ENCODE peak calls at places on chromosomes 1 and 21, in eight cellular contexts. Q is pancreas, D is OCI-LY7, T is right atrium auricular region, N is lower lobe of right lung, L is neural progenitor cell, A is psoas muscle, P is heart left ventricle. R is an unnamed sample.

GRCh38 chr21:25361097-25361496 is 246.2 kb downstream of the MRPL39 start:
- DNase-seq in Q (no peak), D (no peak), T (no peak), N (no peak), L (no peak), A (no peak), P (no peak), R (no peak)

GRCh38 chr1:209849388-209849787 is 21.6 kb downstream of the UTP25 start:
- DNase-seq in Q (no peak), D (no peak), T (no peak), N (no peak), L (no peak), A (no peak), P (no peak), R (no peak)

GRCh38 chr1:86866665-86867064 is 47.3 kb downstream of the SELENOF start:
- DNase-seq in Q (no peak), D (no peak), T (no peak), N (no peak), L (no peak), A (no peak), P (no peak), R (no peak)

GRCh38 chr1:212858461-212859265 is 588 bp downstream of the FLVCR1 start:
- DNase-seq in Q (peak), D (peak), T (no peak), N (peak), L (peak), A (no peak), P (peak), R (peak)

GRCh38 chr21:45167796-45168222 is 93.4 kb downstream of the ADARB1 start:
- DNase-seq in Q (no peak), D (no peak), T (no peak), N (no peak), L (no peak), A (no peak), P (no peak), R (no peak)

GRCh38 chr1:55506686-55507577 is 291.8 kb upstream of the USP24 start:
- DNase-seq in Q (no peak), D (no peak), T (no peak), N (no peak), L (no peak), A (no peak), P (no peak), R (no peak)

GRCh38 chr1:51726544-51727225 is 109.8 kb downstream of the OSBPL9 start:
- DNase-seq in Q (no peak), D (no peak), T (no peak), N (no peak), L (no peak), A (no peak), P (no peak), R (no peak)

GRCh38 chr1:2049517-2050481 is at the start of gene PRKCZ:
- DNase-seq in Q (peak), D (peak), T (peak), N (peak), L (peak), A (peak), P (peak), R (peak)

GRCh38 chr1:99886841-99887240 is 36.7 kb downstream of the AGL start:
- DNase-seq in Q (no peak), D (no peak), T (no peak), N (no peak), L (no peak), A (no peak), P (no peak), R (no peak)

GRCh38 chr1:244181867-244182266 is 130.8 kb downstream of the ZBTB18 start:
- DNase-seq in Q (no peak), D (no peak), T (no peak), N (no peak), L (no peak), A (no peak), P (no peak), R (no peak)

GRCh38 chr1:61606448-61607312 is 118.3 kb downstream of the TM2D1 start:
- DNase-seq in Q (no peak), D (no peak), T (peak), N (peak), L (no peak), A (peak), P (peak), R (peak)

GRCh38 chr1:53625766-53626520 is 113.0 kb downstream of the GLIS1 start:
- DNase-seq in Q (no peak), D (no peak), T (peak), N (no peak), L (no peak), A (no peak), P (no peak), R (no peak)

GRCh38 chr21:45542667-45543370 is 579 bp upstream of the SLC19A1 start:
- DNase-seq in Q (peak), D (no peak), T (peak), N (peak), L (no peak), A (no peak), P (peak), R (no peak)

GRCh38 chr1:201251851-201252430 is 31.4 kb upstream of the PKP1 start:
- DNase-seq in Q (no peak), D (no peak), T (no peak), N (no peak), L (no peak), A (no peak), P (no peak), R (no peak)

GRCh38 chr1:204348722-204349121 is 11.0 kb downstream of the PLEKHA6 start:
- DNase-seq in Q (peak), D (no peak), T (peak), N (peak), L (peak), A (peak), P (peak), R (no peak)

GRCh38 chr1:113370868-113371267 is 19.4 kb upstream of the MAGI3 start:
- DNase-seq in Q (no peak), D (no peak), T (no peak), N (no peak), L (no peak), A (no peak), P (no peak), R (no peak)

GRCh38 chr1:63730211-63730610 is 43.6 kb upstream of the ROR1 start:
- DNase-seq in Q (no peak), D (no peak), T (no peak), N (no peak), L (no peak), A (no peak), P (no peak), R (no peak)

GRCh38 chr1:110780600-110781484 is 92.1 kb upstream of the CD53 start:
- DNase-seq in Q (no peak), D (peak), T (peak), N (peak), L (peak), A (peak), P (peak), R (peak)

GRCh38 chr1:25204797-25205441 is 27.4 kb downstream of the SYF2 start:
- DNase-seq in Q (no peak), D (peak), T (no peak), N (no peak), L (peak), A (no peak), P (no peak), R (no peak)

GRCh38 chr1:248696261-248696660 is 6.3 kb downstream of the OR14I1 start:
- DNase-seq in Q (no peak), D (peak), T (no peak), N (no peak), L (no peak), A (no peak), P (no peak), R (peak)

GRCh38 chr1:9842073-9842711 is 18.4 kb upstream of the CLSTN1 start:
- DNase-seq in Q (peak), D (no peak), T (no peak), N (peak), L (no peak), A (no peak), P (no peak), R (peak)

GRCh38 chr1:221778125-221778524 is 36.2 kb upstream of the DUSP10 start:
- DNase-seq in Q (no peak), D (no peak), T (no peak), N (no peak), L (no peak), A (no peak), P (no peak), R (no peak)

GRCh38 chr1:116710326-116711060 is 43.0 kb upstream of the IGSF3 start:
- DNase-seq in Q (no peak), D (no peak), T (no peak), N (no peak), L (no peak), A (no peak), P (no peak), R (no peak)

GRCh38 chr1:201216395-201217085 is 25.9 kb downstream of the IGFN1 start:
- DNase-seq in Q (no peak), D (no peak), T (peak), N (no peak), L (no peak), A (no peak), P (no peak), R (peak)

GRCh38 chr1:172821609-172822274 is 162.8 kb downstream of the FASLG start:
- DNase-seq in Q (no peak), D (no peak), T (no peak), N (no peak), L (no peak), A (no peak), P (no peak), R (no peak)

GRCh38 chr1:23563003-23563402 is 3.7 kb upstream of the ID3 start:
- DNase-seq in Q (no peak), D (no peak), T (no peak), N (no peak), L (no peak), A (no peak), P (no peak), R (no peak)
- H3K4me3 ChIP-seq in Q (no peak), D (peak), T (no peak), N (no peak), L (peak), A (no peak), P (peak), R (no peak)

DNA sequence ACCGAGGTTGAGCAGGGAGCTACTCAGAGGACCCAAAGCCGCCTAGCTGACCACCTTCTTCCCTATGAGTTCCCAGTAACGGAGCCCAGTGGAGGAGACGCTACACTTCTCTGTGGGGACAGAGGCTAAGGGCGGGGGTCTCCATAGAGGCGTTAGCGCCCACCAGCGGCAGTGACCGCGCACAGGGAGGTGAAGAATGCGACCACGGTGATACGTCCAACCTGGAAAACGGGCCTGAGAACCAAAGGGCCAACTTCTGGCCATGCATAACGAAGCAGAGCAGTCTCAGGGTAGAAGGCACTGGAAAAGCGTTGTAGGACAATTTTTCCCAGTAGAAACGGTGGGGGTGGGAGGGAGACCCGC is 400 bp upstream of the COG2 start:
- DNase-seq in Q (peak), D (no peak), T (no peak), N (no peak), L (no peak), A (no peak), P (peak), R (no peak)
- H3K4me3 ChIP-seq in Q (no peak), D (no peak), T (peak), N (peak), L (peak), A (peak), P (peak), R (peak)

GRCh38 chr1:47532831-47533175 is 95.0 kb downstream of the FOXD2 start:
- DNase-seq in Q (no peak), D (no peak), T (no peak), N (no peak), L (no peak), A (no peak), P (no peak), R (no peak)
- H3K4me3 ChIP-seq in Q (no peak), D (no peak), T (peak), N (peak), L (peak), A (peak), P (peak), R (peak)

DNA sequence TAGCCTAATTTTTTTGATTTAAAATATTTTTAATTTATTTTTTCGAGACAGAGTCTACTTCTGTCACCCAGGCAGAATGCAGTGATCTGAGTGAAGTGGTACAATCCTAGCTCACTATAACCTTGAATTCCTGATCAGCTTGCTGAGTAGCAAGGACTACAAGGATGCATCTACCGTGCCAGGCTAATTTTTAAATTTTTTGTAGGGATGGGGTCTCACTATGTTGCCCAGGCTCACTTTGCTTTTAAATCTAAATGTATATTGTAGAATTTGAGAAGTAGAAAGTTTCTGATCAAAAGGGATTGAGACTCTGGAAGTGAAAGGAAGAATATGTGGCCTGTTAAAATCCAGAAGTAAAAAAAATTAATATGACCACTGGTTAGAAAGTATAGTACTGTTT is 1.6 kb downstream of the STX12 start:
- DNase-seq in Q (no peak), D (no peak), T (no peak), N (no peak), L (no peak), A (no peak), P (no peak), R (no peak)
- H3K4me3 ChIP-seq in Q (no peak), D (no peak), T (no peak), N (peak), L (no peak), A (peak), P (peak), R (peak)

GRCh38 chr1:179953974-179954493 is 576 bp upstream of the CEP350 start:
- DNase-seq in Q (no peak), D (peak), T (peak), N (no peak), L (peak), A (no peak), P (peak), R (peak)
- H3K4me3 ChIP-seq in Q (peak), D (peak), T (peak), N (peak), L (peak), A (peak), P (peak), R (peak)

DNA sequence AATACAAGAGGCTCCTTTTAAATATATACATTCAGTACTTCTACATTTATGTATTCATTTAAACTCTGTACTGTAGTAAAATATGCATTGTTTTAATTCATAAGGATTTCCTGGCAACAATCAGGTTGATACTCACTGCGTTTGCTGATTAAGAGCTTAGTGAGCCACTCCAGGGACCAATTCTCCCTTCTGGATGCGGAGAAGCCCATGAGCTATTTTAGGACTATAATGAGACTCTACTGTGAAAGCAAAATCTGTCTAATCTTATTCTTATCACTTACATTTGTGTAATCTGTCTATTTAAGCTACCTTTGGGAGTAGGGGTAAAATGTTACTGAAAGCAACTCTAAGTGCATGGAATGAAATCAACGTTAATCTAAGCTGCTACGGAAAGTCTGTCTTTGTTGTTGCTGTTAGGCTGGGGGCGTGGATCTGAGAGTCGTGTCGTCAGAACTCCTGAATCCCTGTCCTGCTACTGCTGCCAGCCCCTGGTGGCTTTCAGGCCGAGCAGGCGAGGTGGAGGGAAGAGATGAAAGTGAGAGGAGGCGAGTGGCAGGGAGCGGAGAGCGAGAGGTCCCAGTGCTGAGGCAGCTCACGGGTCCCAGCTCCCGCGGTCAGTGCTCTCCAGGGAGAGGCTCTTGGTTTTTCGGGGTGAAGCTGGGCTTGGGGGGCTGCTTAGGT is 53.7 kb downstream of the COQ8A start:
- DNase-seq in Q (no peak), D (no peak), T (no peak), N (no peak), L (peak), A (no peak), P (no peak), R (no peak)
- H3K4me3 ChIP-seq in Q (no peak), D (no peak), T (no peak), N (no peak), L (no peak), A (no peak), P (no peak), R (no peak)

GRCh38 chr1:196152086-196152485 is 456.2 kb downstream of the KCNT2 start:
- DNase-seq in Q (no peak), D (no peak), T (no peak), N (no peak), L (no peak), A (no peak), P (no peak), R (no peak)

GRCh38 chr1:196143602-196144342 is 464.5 kb downstream of the KCNT2 start:
- DNase-seq in Q (no peak), D (peak), T (no peak), N (no peak), L (peak), A (no peak), P (no peak), R (no peak)

GRCh38 chr1:196144588-196144987 is 463.7 kb downstream of the KCNT2 start:
- DNase-seq in Q (no peak), D (no peak), T (no peak), N (no peak), L (no peak), A (no peak), P (no peak), R (no peak)

GRCh38 chr1:196148367-196148970 is 459.8 kb downstream of the KCNT2 start:
- DNase-seq in Q (no peak), D (peak), T (no peak), N (no peak), L (peak), A (no peak), P (no peak), R (no peak)

DNA sequence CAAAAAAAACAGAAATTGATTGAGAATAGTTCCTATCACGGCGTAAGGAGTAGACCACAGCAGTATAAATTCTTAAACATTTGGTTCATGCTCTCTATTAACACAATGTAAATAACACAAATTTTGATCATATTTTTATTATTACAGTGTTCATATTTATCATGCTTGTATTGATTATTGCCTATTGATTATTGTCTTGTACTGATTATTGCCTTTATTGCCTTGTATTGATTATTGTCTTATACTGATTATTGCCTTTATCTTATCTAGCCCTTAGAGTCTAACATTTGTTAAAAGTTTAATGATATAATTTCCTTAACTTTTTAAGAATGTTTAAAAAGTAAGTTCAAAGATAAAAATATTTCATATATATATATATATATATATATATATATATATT is 460.7 kb downstream of the KCNT2 start:
- DNase-seq in Q (no peak), D (no peak), T (no peak), N (no peak), L (no peak), A (no peak), P (no peak), R (no peak)
- H3K4me3 ChIP-seq in Q (no peak), D (no peak), T (no peak), N (no peak), L (no peak), A (no peak), P (no peak), R (no peak)

GRCh38 chr1:231065510-231066241 is 25.6 kb upstream of the FAM89A start:
- DNase-seq in Q (no peak), D (no peak), T (peak), N (no peak), L (no peak), A (no peak), P (peak), R (no peak)

GRCh38 chr1:231059566-231060193 is 19.6 kb upstream of the FAM89A start:
- DNase-seq in Q (no peak), D (no peak), T (no peak), N (no peak), L (no peak), A (no peak), P (no peak), R (no peak)

GRCh38 chr1:231062500-231063270 is 22.6 kb upstream of the FAM89A start:
- DNase-seq in Q (no peak), D (no peak), T (peak), N (no peak), L (no peak), A (no peak), P (no peak), R (no peak)

GRCh38 chr1:231068772-231069171 is 28.7 kb upstream of the FAM89A start:
- DNase-seq in Q (no peak), D (no peak), T (no peak), N (no peak), L (no peak), A (no peak), P (no peak), R (no peak)

DNA sequence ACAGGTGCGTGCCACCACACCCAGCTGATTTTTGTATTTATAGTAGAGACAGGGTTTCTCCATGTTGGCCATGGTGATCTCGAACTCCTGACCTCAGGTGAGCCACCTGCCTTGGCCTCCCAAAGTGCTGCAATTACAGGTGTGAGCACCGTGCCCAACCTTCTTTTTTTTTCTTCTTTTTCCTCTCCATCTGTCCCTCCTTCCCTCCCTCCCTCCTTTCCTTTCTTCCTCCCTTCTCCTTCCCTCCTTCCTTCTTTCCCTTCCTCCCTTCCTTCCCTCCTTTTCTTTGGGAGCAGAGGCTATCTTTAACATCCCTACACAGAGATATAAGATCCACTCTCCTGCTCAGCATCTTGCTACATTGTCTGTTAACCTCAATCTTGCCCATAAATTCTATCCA is 24.4 kb upstream of the FAM89A start:
- DNase-seq in Q (no peak), D (no peak), T (no peak), N (no peak), L (no peak), A (no peak), P (no peak), R (no peak)
- H3K4me3 ChIP-seq in Q (no peak), D (no peak), T (no peak), N (no peak), L (no peak), A (no peak), P (no peak), R (no peak)

GRCh38 chr1:178868700-178869099 is 2.2 kb downstream of the ANGPTL1 start:
- DNase-seq in Q (no peak), D (no peak), T (no peak), N (no peak), L (no peak), A (no peak), P (no peak), R (no peak)

GRCh38 chr1:178867670-178868069 is 3.2 kb downstream of the ANGPTL1 start:
- DNase-seq in Q (no peak), D (no peak), T (no peak), N (no peak), L (no peak), A (no peak), P (no peak), R (no peak)

GRCh38 chr1:178862416-178862815 is 8.5 kb downstream of the ANGPTL1 start:
- DNase-seq in Q (no peak), D (no peak), T (no peak), N (no peak), L (no peak), A (no peak), P (no peak), R (no peak)

GRCh38 chr1:178862864-178863263 is 8.0 kb downstream of the ANGPTL1 start:
- DNase-seq in Q (no peak), D (no peak), T (no peak), N (no peak), L (no peak), A (no peak), P (no peak), R (no peak)

GRCh38 chr1:178864326-178864725 is 6.6 kb downstream of the ANGPTL1 start:
- DNase-seq in Q (no peak), D (no peak), T (no peak), N (no peak), L (no peak), A (no peak), P (no peak), R (no peak)
- H3K4me3 ChIP-seq in Q (no peak), D (no peak), T (no peak), N (peak), L (no peak), A (peak), P (no peak), R (no peak)

R was measured in Peyer's patch.